ENCODE peak calls at places on chromosome 19, in seven cellular contexts. K is HepG2, I is IMR-90, Z is K562, E is H1, H is SK-N-SH, S is GM12878. A is an unnamed sample. For H3K36me3, the result is how much of the 10 kb centered on the place peaks cover.

GRCh38 chr19:47417746-47418594 is 1.4 kb downstream of the MEIS3 start:
- DNase-seq in Z (no peak), K (no peak), H (peak), I (peak), S (no peak), E (peak), A (no peak)

GRCh38 chr19:17234911-17235617 is 9.0 kb downstream of the OCEL1 start:
- DNase-seq in I (peak), Z (peak), H (peak), K (no peak), E (peak), S (no peak), A (no peak)

GRCh38 chr19:3073159-3073563 is 10.9 kb upstream of the TLE5 start:
- DNase-seq in H (peak), Z (peak), E (no peak), K (peak), I (peak), S (no peak), A (peak)

GRCh38 chr19:31979949-31980670 is 365.3 kb upstream of the ZNF507 start:
- DNase-seq in H (no peak), K (no peak), S (no peak), Z (no peak), E (peak), I (no peak), A (no peak)

GRCh38 chr19:14167013-14167593 is 30.7 kb upstream of the ASF1B start:
- DNase-seq in S (no peak), Z (no peak), I (no peak), K (no peak), H (no peak), E (no peak), A (no peak)

GRCh38 chr19:3783660-3784584 is 2.3 kb downstream of the MATK start:
- DNase-seq in K (peak), S (no peak), H (peak), I (no peak), E (peak), Z (peak), A (no peak)

GRCh38 chr19:55284405-55285058 is 735 bp downstream of the BRSK1 start:
- DNase-seq in H (peak), K (no peak), I (no peak), E (peak), S (no peak), Z (no peak), A (no peak)

GRCh38 chr19:19460761-19461265 is 54.5 kb downstream of the TSSK6 start:
- DNase-seq in E (no peak), I (peak), K (no peak), S (no peak), Z (no peak), H (peak), A (no peak)

GRCh38 chr19:48478339-48479061 is 9.3 kb downstream of the CYTH2 start:
- DNase-seq in H (no peak), K (no peak), E (no peak), Z (no peak), I (no peak), S (no peak), A (no peak)

GRCh38 chr19:30227661-30228112 is 144.5 kb upstream of the ZNF536 start:
- DNase-seq in E (peak), Z (peak), I (peak), K (peak), H (peak), S (no peak), A (peak)

GRCh38 chr19:55418185-55418584 is 10.6 kb upstream of the UBE2S start:
- DNase-seq in E (peak), H (peak), K (peak), I (peak), S (no peak), Z (peak), A (peak)

GRCh38 chr19:12996542-12997094 is 1.3 kb downstream of the NFIX start:
- DNase-seq in S (no peak), E (peak), I (peak), K (peak), H (peak), Z (peak), A (no peak)

GRCh38 chr19:7705387-7706187 is 3.7 kb upstream of the FCER2 start:
- DNase-seq in I (no peak), S (peak), K (no peak), H (no peak), E (no peak), Z (no peak), A (no peak)

GRCh38 chr19:7202888-7203287 is 91.3 kb downstream of the INSR start:
- DNase-seq in I (no peak), K (peak), S (no peak), H (no peak), Z (no peak), E (no peak), A (no peak)

GRCh38 chr19:1453525-1454371 is 3.8 kb downstream of the APC2 start:
- DNase-seq in E (no peak), I (no peak), Z (no peak), H (peak), K (no peak), S (no peak), A (no peak)

GRCh38 chr19:41391618-41392017 is 5.5 kb downstream of the EXOSC5 start:
- DNase-seq in I (no peak), E (no peak), S (no peak), H (no peak), K (no peak), Z (no peak), A (no peak)

GRCh38 chr19:41384351-41384750 is 8.0 kb downstream of the TMEM91 start:
- DNase-seq in S (no peak), H (no peak), K (no peak), Z (no peak), E (no peak), I (no peak), A (no peak)

DNA sequence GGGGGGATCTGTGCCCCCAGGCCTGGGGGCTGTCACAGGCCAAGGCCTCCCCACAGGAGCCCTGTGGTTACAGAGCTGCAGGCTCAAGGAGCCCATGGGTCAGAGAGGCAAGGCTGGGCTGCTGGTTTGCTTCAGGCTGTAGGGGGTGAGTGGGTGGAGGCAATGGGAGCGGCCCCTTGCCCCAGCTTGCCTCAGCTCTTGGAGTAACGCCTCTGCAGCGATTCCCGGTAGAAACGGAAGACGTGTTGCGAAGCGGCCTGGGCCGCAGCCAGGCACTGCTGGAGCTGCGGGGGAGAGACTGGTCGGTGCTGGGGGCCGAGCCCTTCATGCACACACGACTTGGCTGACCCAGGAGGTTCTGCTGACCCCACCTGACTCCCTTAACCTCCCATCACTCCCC is 10.1 kb downstream of the TMEM91 start:
- DNase-seq in Z (peak), K (no peak), S (no peak), H (no peak), E (no peak), I (no peak), A (no peak)
- H3K36me3 ChIP-seq in Z (under half), K (under half), S (under half), H (under half), E (under half), I (under half), A (under half)

DNA sequence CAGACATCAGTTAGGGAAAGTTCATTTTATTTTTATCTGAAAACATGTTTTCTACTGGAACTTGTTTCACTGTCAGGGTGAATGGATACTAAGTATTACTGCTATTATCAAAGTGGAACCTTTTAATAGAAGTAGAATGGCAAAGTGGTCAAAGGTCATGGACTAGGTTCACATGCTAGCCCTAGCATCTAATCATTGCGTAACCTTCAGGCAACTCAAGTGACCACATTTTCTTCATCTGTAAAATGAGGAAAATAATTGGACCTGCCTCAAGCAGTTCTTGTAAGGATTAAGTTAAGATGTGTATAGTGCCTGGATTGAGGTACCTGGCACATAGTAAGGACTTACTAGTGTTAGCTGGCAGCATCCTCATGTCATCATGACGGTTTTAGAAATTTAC is 5.0 kb downstream of the ZFP28 start:
- DNase-seq in K (no peak), I (no peak), S (no peak), E (no peak), Z (no peak), H (no peak), A (no peak)
- TF ChIP-seq RAD21 in K (no peak), I (no peak), S (no peak), E (no peak), Z (no peak), H (no peak), A (no peak)

GRCh38 chr19:15367439-15367838 is 12.1 kb downstream of the AKAP8 start:
- DNase-seq in K (no peak), H (no peak), Z (no peak), S (no peak), E (no peak), I (no peak), A (no peak)
- H3K36me3 ChIP-seq in K (half or more), H (half or more), Z (half or more), S (under half), E (under half), I (half or more), A (under half)

DNA sequence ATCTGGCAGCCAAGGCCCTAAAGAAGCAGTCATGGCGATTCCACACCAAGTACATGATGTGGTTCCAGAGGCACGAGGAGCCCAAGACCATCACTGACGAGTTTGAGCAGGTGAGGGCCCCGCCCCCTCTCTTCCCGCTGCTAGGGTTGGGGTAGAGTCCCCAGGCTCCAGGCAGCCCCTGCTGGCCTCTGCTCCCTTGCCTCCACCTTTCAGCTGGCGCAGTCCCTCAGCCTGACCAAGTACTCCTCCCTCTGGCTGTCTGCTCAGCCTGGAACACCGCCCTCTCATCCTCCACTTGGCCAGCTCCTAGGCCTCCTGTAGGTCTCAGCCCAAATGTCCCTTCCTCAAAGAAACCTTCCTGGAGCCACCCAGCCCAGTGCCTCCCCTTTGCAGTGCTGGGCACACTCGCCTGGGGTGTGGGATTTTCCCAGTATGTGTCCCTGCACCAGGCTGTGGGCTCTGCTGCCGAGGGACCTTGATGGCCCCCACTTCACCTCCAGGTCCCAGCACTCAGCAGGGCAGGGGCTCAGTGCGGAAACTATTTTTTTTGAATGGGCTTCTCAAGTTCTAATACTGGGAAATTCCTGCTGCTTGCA is 5.7 kb downstream of the LENG1 start:
- DNase-seq in I (no peak), H (no peak), K (no peak), Z (no peak), S (no peak), E (no peak), A (no peak)
- TF ChIP-seq RAD21 in I (no peak), H (no peak), K (no peak), Z (no peak), S (no peak), E (no peak), A (no peak)

GRCh38 chr19:58084596-58085347 is 13.3 kb downstream of the ZSCAN18 start:
- DNase-seq in S (no peak), I (no peak), K (no peak), Z (no peak), E (no peak), H (no peak), A (no peak)
- H3K36me3 ChIP-seq in S (under half), I (under half), K (under half), Z (under half), E (under half), H (under half), A (under half)

DNA sequence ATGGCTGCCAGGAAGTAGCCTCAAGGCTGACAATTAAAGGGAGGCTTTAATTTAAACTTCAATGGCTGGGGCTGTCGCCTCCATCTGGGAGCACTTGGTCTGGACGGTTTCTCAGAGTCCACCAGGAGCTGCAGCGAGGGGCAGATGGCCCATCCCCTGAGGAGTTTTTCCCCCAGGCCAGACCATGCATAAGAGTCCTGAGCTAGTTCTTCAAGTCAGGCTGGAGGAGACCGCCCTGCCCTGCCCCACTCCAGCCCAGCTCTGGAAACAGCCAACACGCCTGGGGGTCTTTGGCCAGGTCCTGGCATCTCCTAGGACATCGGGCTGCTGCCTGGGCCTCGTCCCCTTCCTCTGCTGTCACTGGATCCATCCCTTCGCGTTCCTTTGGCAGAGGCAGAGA is 5.3 kb upstream of the ACTN4 start:
- DNase-seq in S (no peak), H (no peak), Z (no peak), E (no peak), K (no peak), I (no peak), A (no peak)
- TF ChIP-seq RAD21 in S (no peak), H (no peak), Z (no peak), E (no peak), K (no peak), I (no peak), A (no peak)

GRCh38 chr19:40147338-40147692 is 43.9 kb upstream of the MAP3K10 start:
- DNase-seq in H (no peak), S (no peak), K (no peak), Z (no peak), I (no peak), E (no peak), A (no peak)

GRCh38 chr19:40144947-40145748 is 46.1 kb upstream of the MAP3K10 start:
- DNase-seq in S (no peak), Z (no peak), K (no peak), I (no peak), H (no peak), E (no peak), A (no peak)

GRCh38 chr19:40154121-40154680 is 37.0 kb upstream of the MAP3K10 start:
- DNase-seq in K (no peak), I (no peak), E (no peak), S (no peak), H (no peak), Z (no peak), A (no peak)

GRCh38 chr19:40147693-40148347 is 43.4 kb upstream of the MAP3K10 start:
- DNase-seq in Z (no peak), E (no peak), H (no peak), I (peak), S (no peak), K (no peak), A (no peak)

GRCh38 chr19:40150170-40150569 is 41.1 kb upstream of the MAP3K10 start:
- DNase-seq in E (peak), K (no peak), H (no peak), S (no peak), Z (no peak), I (peak), A (no peak)
- H3K36me3 ChIP-seq in E (under half), K (under half), H (under half), S (under half), Z (under half), I (under half), A (under half)

GRCh38 chr19:49985926-49986325 is 25.0 kb upstream of the SIGLEC11 start:
- DNase-seq in H (no peak), K (no peak), S (no peak), Z (no peak), I (no peak), E (no peak), A (no peak)
- TF ChIP-seq RAD21 in H (no peak), K (no peak), S (no peak), Z (no peak), I (no peak), E (no peak), A (no peak)